ENCODE peak calls at places on chromosomes 6 and 20, in ten cellular contexts. L is ovary, Z is spleen, M is NB4, W is right lobe of liver, B is stomach, T is esophagus muscularis mucosa, F is A549, G is body of pancreas, D is gastrocnemius medialis. N is an unnamed sample.

GRCh38 chr20:15918631-15919030 is 654.6 kb downstream of the KIF16B start:
- DNase-seq in L (no peak), Z (no peak), M (no peak), W (no peak), B (no peak), T (peak; percentile 47), F (no peak), G (no peak), D (no peak), N (no peak)

GRCh38 chr6:44139351-44139743 is 12.0 kb downstream of the TMEM63B start:
- DNase-seq in L (no peak), Z (peak; percentile 42), M (no peak), W (no peak), B (no peak), T (no peak), F (no peak), G (no peak), D (no peak), N (no peak)

GRCh38 chr6:132443206-132443605 is 41.9 kb upstream of the MOXD1 start:
- DNase-seq in L (no peak), Z (no peak), M (no peak), W (no peak), B (no peak), T (no peak), F (no peak), G (no peak), D (no peak), N (no peak)

GRCh38 chr6:157669747-157670216 is 153.3 kb upstream of the SNX9 start:
- DNase-seq in L (peak; percentile 80), Z (peak; percentile 82), M (peak; percentile 86), W (peak; percentile 53), B (peak; percentile 82), T (peak; percentile 95), F (peak; percentile 38), G (peak; percentile 53), D (peak; percentile 66), N (peak; percentile 73)

GRCh38 chr6:52157301-52157930 is 28.8 kb upstream of the IL17A start:
- DNase-seq in L (no peak), Z (no peak), M (no peak), W (no peak), B (no peak), T (peak; percentile 29), F (no peak), G (no peak), D (no peak), N (no peak)

GRCh38 chr6:72675396-72675795 is 53.5 kb downstream of the KCNQ5 start:
- DNase-seq in L (no peak), Z (no peak), M (no peak), W (no peak), B (no peak), T (no peak), F (no peak), G (no peak), D (no peak), N (no peak)

GRCh38 chr6:21873562-21873961 is 280.0 kb downstream of the SOX4 start:
- DNase-seq in L (no peak), Z (no peak), M (no peak), W (no peak), B (no peak), T (no peak), F (no peak), G (peak; percentile 47), D (peak; percentile 7), N (peak; percentile 44)

GRCh38 chr6:126176266-126176665 is 163.6 kb upstream of the CENPW start:
- DNase-seq in L (no peak), Z (no peak), M (peak; percentile 36), W (no peak), B (no peak), T (no peak), F (no peak), G (no peak), D (no peak), N (no peak)

GRCh38 chr20:10667560-10668167 is 6.1 kb downstream of the JAG1 start:
- DNase-seq in L (no peak), Z (no peak), M (no peak), W (no peak), B (no peak), T (no peak), F (no peak), G (no peak), D (no peak), N (no peak)

GRCh38 chr6:4973972-4974885 is 29.6 kb downstream of the RPP40 start:
- DNase-seq in L (peak; percentile 49), Z (no peak), M (no peak), W (no peak), B (no peak), T (peak; percentile 91), F (no peak), G (no peak), D (peak; percentile 70), N (no peak)

GRCh38 chr6:27237089-27237723 is 10.3 kb upstream of the PRSS16 start:
- DNase-seq in L (no peak), Z (no peak), M (peak; percentile 69), W (no peak), B (no peak), T (no peak), F (no peak), G (peak; percentile 10), D (no peak), N (no peak)

GRCh38 chr6:122904166-122904565 is 91.9 kb upstream of the CLVS2 start:
- DNase-seq in L (no peak), Z (no peak), M (no peak), W (no peak), B (no peak), T (no peak), F (no peak), G (no peak), D (no peak), N (no peak)

GRCh38 chr6:25166955-25167753 is 112.0 kb upstream of the CARMIL1 start:
- DNase-seq in L (no peak), Z (no peak), M (no peak), W (no peak), B (no peak), T (no peak), F (no peak), G (peak; percentile 16), D (no peak), N (no peak)

GRCh38 chr6:155377061-155377460 is 62.8 kb upstream of the TFB1M start:
- DNase-seq in L (no peak), Z (no peak), M (no peak), W (no peak), B (no peak), T (no peak), F (no peak), G (no peak), D (no peak), N (no peak)

GRCh38 chr6:99022039-99022609 is 74.4 kb upstream of the FBXL4 start:
- DNase-seq in L (no peak), Z (no peak), M (no peak), W (no peak), B (no peak), T (no peak), F (no peak), G (no peak), D (no peak), N (no peak)

GRCh38 chr6:139137716-139138115 is 2.8 kb downstream of the HECA start:
- DNase-seq in L (no peak), Z (no peak), M (no peak), W (no peak), B (no peak), T (no peak), F (no peak), G (no peak), D (no peak), N (no peak)

GRCh38 chr20:51318058-51318960 is 224.2 kb downstream of the NFATC2 start:
- DNase-seq in L (peak; percentile 29), Z (no peak), M (peak; percentile 74), W (peak; percentile 48), B (peak; percentile 60), T (no peak), F (peak; percentile 32), G (peak; percentile 53), D (no peak), N (no peak)

GRCh38 chr6:137043710-137044365 is 927 bp downstream of the IL20RA start:
- DNase-seq in L (no peak), Z (no peak), M (peak; percentile 12), W (no peak), B (peak; percentile 49), T (no peak), F (peak; percentile 3), G (peak; percentile 27), D (no peak), N (no peak)
- TF ChIP-seq POLR2A in L (no peak), Z (no peak), M (no peak), W (no peak), B (no peak), T (no peak), F (no peak), G (no peak), D (no peak), N (no peak)

GRCh38 chr6:166627039-166627874 is at the start of gene RPS6KA2:
- DNase-seq in L (peak; percentile 100), Z (peak; percentile 100), M (peak; percentile 100), W (peak; percentile 100), B (peak; percentile 100), T (peak; percentile 100), F (peak; percentile 79), G (peak; percentile 100), D (peak; percentile 100), N (peak; percentile 100)
- TF ChIP-seq POLR2A in L (peak; percentile 76), Z (no peak), M (no peak), W (peak; percentile 92), B (no peak), T (peak; percentile 85), F (no peak), G (peak; percentile 97), D (peak; percentile 97), N (peak; percentile 90)

GRCh38 chr6:116100419-116101297 is at the start of gene NT5DC1:
- DNase-seq in L (peak; percentile 81), Z (peak; percentile 97), M (peak; percentile 89), W (peak; percentile 92), B (peak; percentile 88), T (peak; percentile 94), F (peak; percentile 78), G (peak; percentile 87), D (peak; percentile 69), N (peak; percentile 51)
- TF ChIP-seq POLR2A in L (peak; percentile 62), Z (no peak), M (peak; percentile 62), W (peak; percentile 91), B (no peak), T (no peak), F (peak; percentile 76), G (peak; percentile 88), D (peak; percentile 47), N (no peak)

GRCh38 chr20:50071039-50071888 is 41.7 kb downstream of the UBE2V1 start:
- DNase-seq in L (peak; percentile 96), Z (peak; percentile 99), M (peak; percentile 86), W (peak; percentile 91), B (peak; percentile 95), T (peak; percentile 98), F (peak; percentile 88), G (peak; percentile 88), D (peak; percentile 60), N (peak; percentile 91)
- TF ChIP-seq POLR2A in L (no peak), Z (no peak), M (no peak), W (no peak), B (no peak), T (no peak), F (no peak), G (no peak), D (no peak), N (no peak)

N was measured in tibial nerve.